ENCODE peak calls at places on chromosomes 1 and 21, in seven cellular contexts. W is sigmoid colon, H is GM10248, A is WTC11, C is adrenal gland, J is mucosa of descending colon, N is hepatocyte. G is an unnamed sample.

GRCh38 chr1:170660874-170661645 is 2.9 kb upstream of the PRRX1 start:
- DNase-seq in A (no peak), N (no peak), C (no peak), H (no peak), J (no peak), W (no peak), G (peak)

GRCh38 chr1:85398391-85399064 is 66.4 kb downstream of the DDAH1 start:
- DNase-seq in C (no peak), J (no peak), W (no peak), N (no peak), A (no peak), H (no peak), G (no peak)

GRCh38 chr1:155072531-155073289 is 5.9 kb upstream of the EFNA3 start:
- DNase-seq in C (no peak), W (peak), A (no peak), N (no peak), H (no peak), J (peak), G (no peak)

GRCh38 chr21:46226920-46227599 is 1.5 kb downstream of the LSS start:
- DNase-seq in N (peak), J (no peak), C (peak), W (peak), A (no peak), H (peak), G (no peak)

GRCh38 chr1:181086926-181087325 is 1.6 kb upstream of the IER5 start:
- DNase-seq in H (no peak), N (no peak), A (no peak), C (no peak), W (no peak), J (no peak), G (no peak)

GRCh38 chr1:204513117-204513716 is 3.0 kb upstream of the MDM4 start:
- DNase-seq in H (peak), A (no peak), J (no peak), C (peak), W (no peak), N (no peak), G (no peak)

GRCh38 chr1:146007048-146007784 is 10.8 kb upstream of the TXNIP start:
- DNase-seq in H (peak), J (no peak), A (no peak), N (peak), W (peak), C (peak), G (no peak)

GRCh38 chr1:101520302-101520701 is 283.5 kb downstream of the S1PR1 start:
- DNase-seq in C (peak), H (peak), A (peak), W (no peak), N (peak), J (no peak), G (peak)

GRCh38 chr1:150060260-150060659 is 7.3 kb upstream of the VPS45 start:
- DNase-seq in A (no peak), C (no peak), J (no peak), W (no peak), N (no peak), H (no peak), G (no peak)

GRCh38 chr1:180610556-180611015 is 21.2 kb upstream of the XPR1 start:
- DNase-seq in J (no peak), C (no peak), N (no peak), W (no peak), H (no peak), A (no peak), G (no peak)

GRCh38 chr1:59502009-59502691 is 205.3 kb downstream of the FGGY start:
- DNase-seq in N (no peak), W (no peak), C (no peak), A (no peak), J (no peak), H (no peak), G (no peak)

GRCh38 chr1:94672934-94673333 is 131.4 kb upstream of the F3 start:
- DNase-seq in C (no peak), N (peak), J (no peak), W (no peak), A (no peak), H (no peak), G (no peak)

GRCh38 chr1:26557078-26557477 is 27.5 kb downstream of the RPS6KA1 start:
- DNase-seq in J (no peak), H (no peak), W (no peak), C (no peak), N (no peak), A (no peak), G (no peak)

GRCh38 chr1:45922813-45923212 is 119.4 kb downstream of the MAST2 start:
- DNase-seq in H (no peak), J (no peak), W (no peak), C (no peak), N (no peak), A (no peak), G (no peak)

GRCh38 chr1:215793210-215793609 is 226.1 kb downstream of the KCTD3 start:
- DNase-seq in C (no peak), A (no peak), J (no peak), N (no peak), W (no peak), H (no peak), G (no peak)

DNA sequence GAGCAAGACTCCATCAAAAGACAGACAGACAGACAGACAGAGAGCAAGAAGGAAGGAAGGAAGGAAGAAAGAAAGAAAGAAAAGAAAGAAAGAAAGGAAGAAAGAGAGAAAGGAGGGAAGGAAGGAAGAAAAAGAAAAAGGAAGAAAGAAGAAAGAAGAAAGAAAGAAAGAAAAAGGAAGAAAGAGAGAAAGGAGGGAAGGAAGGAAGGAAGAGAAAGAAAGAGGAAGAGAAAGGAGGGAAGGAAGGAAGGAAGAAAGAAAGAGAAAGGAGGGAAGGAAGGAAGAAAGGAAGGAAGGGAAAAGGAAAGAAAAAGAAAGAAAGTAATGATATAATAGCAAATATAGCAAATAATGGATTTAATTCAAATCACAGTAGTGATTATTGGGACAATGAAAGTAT is 32.7 kb downstream of the CHML start:
- DNase-seq in N (no peak), A (no peak), W (no peak), J (no peak), H (no peak), C (no peak), G (no peak)
- TF ChIP-seq CTCF in N (no peak), A (no peak), W (no peak), J (no peak), H (no peak), C (no peak), G (no peak)

GRCh38 chr1:6308449-6308848 is 47.6 kb upstream of the GPR153 start:
- DNase-seq in A (no peak), W (no peak), C (no peak), N (no peak), H (no peak), J (no peak), G (no peak)
- TF ChIP-seq CTCF in A (no peak), W (no peak), C (no peak), N (no peak), H (no peak), J (no peak), G (no peak)

GRCh38 chr1:33842348-33842747 is 21.5 kb upstream of the HMGB4 start:
- DNase-seq in W (no peak), C (no peak), N (no peak), J (no peak), H (no peak), A (no peak), G (no peak)
- TF ChIP-seq CTCF in W (no peak), C (no peak), N (peak), J (no peak), H (no peak), A (no peak), G (no peak)

DNA sequence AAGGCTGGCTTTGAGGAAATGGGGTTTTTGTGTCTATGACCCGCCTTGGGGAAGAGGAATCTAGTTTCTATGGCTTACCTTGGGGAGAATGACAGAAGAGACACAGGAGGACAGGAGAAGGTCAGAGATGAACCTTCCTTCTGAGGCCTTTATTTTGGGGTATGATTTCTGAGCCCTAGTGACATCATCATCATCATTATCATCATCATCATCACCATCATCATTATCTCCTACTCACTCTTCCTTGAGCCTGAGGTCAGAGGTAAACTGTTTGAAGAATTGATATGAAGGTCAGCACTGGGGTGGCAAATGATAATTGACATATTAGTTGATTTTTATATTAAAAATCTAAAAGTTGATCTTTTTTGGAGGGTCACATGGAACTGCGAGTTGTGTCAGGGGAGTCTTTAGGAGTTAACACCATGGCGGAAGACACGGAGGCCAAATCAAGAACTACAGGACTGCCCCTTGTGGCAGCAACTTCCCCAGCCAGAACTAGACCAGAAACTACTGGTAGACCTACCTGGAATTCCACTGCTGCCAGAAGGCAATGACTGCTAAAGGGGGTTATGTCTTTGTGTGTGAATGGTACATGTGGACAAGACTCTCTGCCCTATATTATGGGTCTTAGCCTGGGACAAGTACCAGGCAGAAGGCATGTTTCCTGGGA is 49.8 kb upstream of the WLS start:
- DNase-seq in W (no peak), A (no peak), J (no peak), C (no peak), N (no peak), H (no peak), G (no peak)
- TF ChIP-seq CTCF in W (no peak), A (no peak), J (no peak), C (no peak), N (no peak), H (no peak), G (no peak)